ENCODE peak calls at places on chromosomes 1 and 21, in five cellular contexts. One of them, this sample, is unnamed. For H3K27me3, the result is how much of the 10 kb centered on the place peaks cover.

GRCh38 chr1:154615411-154615810 is 7.4 kb upstream of the ADAR start:
- DNase-seq in esophagus muscularis mucosa: no peak
- DNase-seq in heart left ventricle: no peak
- DNase-seq in fibroblast of lung: no peak
- DNase-seq in stomach: no peak
- DNase-seq in this sample: no peak

GRCh38 chr21:46552274-46552673 is 52.6 kb downstream of the S100B start:
- DNase-seq in esophagus muscularis mucosa: no peak
- DNase-seq in heart left ventricle: no peak
- DNase-seq in fibroblast of lung: no peak
- DNase-seq in stomach: no peak
- DNase-seq in this sample: no peak

GRCh38 chr1:244137725-244138124 is 86.6 kb downstream of the ZBTB18 start:
- DNase-seq in esophagus muscularis mucosa: no peak
- DNase-seq in heart left ventricle: no peak
- DNase-seq in fibroblast of lung: peak
- DNase-seq in stomach: no peak
- DNase-seq in this sample: no peak

GRCh38 chr1:64315402-64315801 is 112.0 kb downstream of the UBE2U start:
- DNase-seq in esophagus muscularis mucosa: peak
- DNase-seq in heart left ventricle: no peak
- DNase-seq in fibroblast of lung: no peak
- DNase-seq in stomach: no peak
- DNase-seq in this sample: no peak

GRCh38 chr1:7617826-7618225 is 153.3 kb upstream of the VAMP3 start:
- DNase-seq in esophagus muscularis mucosa: no peak
- DNase-seq in heart left ventricle: no peak
- DNase-seq in fibroblast of lung: no peak
- DNase-seq in stomach: no peak
- DNase-seq in this sample: no peak

GRCh38 chr1:9900142-9901043 is 9.7 kb downstream of the CTNNBIP1 start:
- DNase-seq in esophagus muscularis mucosa: no peak
- DNase-seq in heart left ventricle: peak
- DNase-seq in fibroblast of lung: peak
- DNase-seq in stomach: peak
- DNase-seq in this sample: no peak

GRCh38 chr1:22370190-22370498 is 81.5 kb upstream of the ZBTB40 start:
- DNase-seq in esophagus muscularis mucosa: no peak
- DNase-seq in heart left ventricle: no peak
- DNase-seq in fibroblast of lung: no peak
- DNase-seq in stomach: no peak
- DNase-seq in this sample: no peak

GRCh38 chr1:213107613-213108012 is 56.6 kb downstream of the RPS6KC1 start:
- DNase-seq in esophagus muscularis mucosa: no peak
- DNase-seq in heart left ventricle: no peak
- DNase-seq in fibroblast of lung: no peak
- DNase-seq in stomach: no peak
- DNase-seq in this sample: no peak

GRCh38 chr1:91583326-91583755 is 82.7 kb downstream of the CDC7 start:
- DNase-seq in esophagus muscularis mucosa: peak
- DNase-seq in heart left ventricle: no peak
- DNase-seq in fibroblast of lung: peak
- DNase-seq in stomach: no peak
- DNase-seq in this sample: peak

GRCh38 chr1:33975961-33976360 is 112.1 kb downstream of the HMGB4 start:
- DNase-seq in esophagus muscularis mucosa: no peak
- DNase-seq in heart left ventricle: no peak
- DNase-seq in fibroblast of lung: no peak
- DNase-seq in stomach: no peak
- DNase-seq in this sample: no peak

GRCh38 chr1:158022554-158023278 is 29.3 kb downstream of the KIRREL1 start:
- DNase-seq in esophagus muscularis mucosa: no peak
- DNase-seq in heart left ventricle: peak
- DNase-seq in fibroblast of lung: no peak
- DNase-seq in stomach: no peak
- DNase-seq in this sample: no peak

GRCh38 chr1:16441312-16441641 is 753 bp downstream of the NECAP2 start:
- DNase-seq in esophagus muscularis mucosa: no peak
- DNase-seq in heart left ventricle: no peak
- DNase-seq in fibroblast of lung: peak
- DNase-seq in stomach: no peak
- DNase-seq in this sample: no peak

GRCh38 chr1:66478116-66478515 is 55.8 kb upstream of the SGIP1 start:
- DNase-seq in esophagus muscularis mucosa: no peak
- DNase-seq in heart left ventricle: no peak
- DNase-seq in fibroblast of lung: peak
- DNase-seq in stomach: no peak
- DNase-seq in this sample: no peak

GRCh38 chr1:91546301-91546581 is 45.6 kb downstream of the CDC7 start:
- DNase-seq in esophagus muscularis mucosa: no peak
- DNase-seq in heart left ventricle: no peak
- DNase-seq in fibroblast of lung: no peak
- DNase-seq in stomach: no peak
- DNase-seq in this sample: no peak

GRCh38 chr1:75616436-75617433 is 5.8 kb upstream of the SLC44A5 start:
- DNase-seq in esophagus muscularis mucosa: no peak
- DNase-seq in heart left ventricle: no peak
- DNase-seq in fibroblast of lung: peak
- DNase-seq in stomach: no peak
- DNase-seq in this sample: no peak

GRCh38 chr1:154433161-154433681 is 28.1 kb downstream of the IL6R start:
- DNase-seq in esophagus muscularis mucosa: no peak
- DNase-seq in heart left ventricle: no peak
- DNase-seq in fibroblast of lung: no peak
- DNase-seq in stomach: no peak
- DNase-seq in this sample: no peak

GRCh38 chr1:53693773-53694717 is 44.9 kb downstream of the GLIS1 start:
- DNase-seq in esophagus muscularis mucosa: no peak
- DNase-seq in heart left ventricle: no peak
- DNase-seq in fibroblast of lung: peak
- DNase-seq in stomach: no peak
- DNase-seq in this sample: no peak

DNA sequence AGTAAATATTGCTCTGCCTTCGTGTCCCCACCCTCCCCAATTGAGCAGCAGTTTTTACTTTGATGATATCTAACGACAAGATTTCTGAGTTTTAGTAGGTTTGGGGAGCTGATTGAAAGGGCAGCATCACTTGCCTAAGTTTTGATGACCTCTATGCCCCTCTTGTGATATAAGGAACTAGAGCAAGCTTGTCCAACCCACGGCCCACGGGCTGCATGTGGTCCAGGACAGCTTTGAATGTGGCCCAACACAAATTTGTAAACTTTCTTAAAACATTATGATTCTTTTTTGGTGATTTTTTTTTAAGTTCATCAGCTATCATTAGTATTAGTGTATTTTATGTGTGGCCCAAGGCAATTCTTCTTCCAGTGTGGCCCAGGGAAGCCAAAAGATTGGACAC is 1.6 kb downstream of the CNIH4 start:
- DNase-seq in esophagus muscularis mucosa: no peak
- DNase-seq in heart left ventricle: no peak
- DNase-seq in fibroblast of lung: no peak
- DNase-seq in stomach: no peak
- DNase-seq in this sample: no peak
- H3K4me3 ChIP-seq in esophagus muscularis mucosa: peak
- H3K4me3 ChIP-seq in heart left ventricle: no peak
- H3K4me3 ChIP-seq in fibroblast of lung: peak
- H3K4me3 ChIP-seq in stomach: no peak
- H3K4me3 ChIP-seq in this sample: peak

GRCh38 chr1:241079459-241079858 is 277.5 kb downstream of the RGS7 start:
- DNase-seq in esophagus muscularis mucosa: no peak
- DNase-seq in heart left ventricle: no peak
- DNase-seq in fibroblast of lung: no peak
- DNase-seq in stomach: no peak
- DNase-seq in this sample: no peak
- H3K27me3 ChIP-seq in esophagus muscularis mucosa: under half
- H3K27me3 ChIP-seq in heart left ventricle: under half
- H3K27me3 ChIP-seq in fibroblast of lung: under half
- H3K27me3 ChIP-seq in stomach: under half
- H3K27me3 ChIP-seq in this sample: under half

GRCh38 chr1:236516929-236517704 is 6.7 kb upstream of the LGALS8 start:
- DNase-seq in esophagus muscularis mucosa: no peak
- DNase-seq in heart left ventricle: no peak
- DNase-seq in fibroblast of lung: peak
- DNase-seq in stomach: no peak
- DNase-seq in this sample: peak
- H3K4me3 ChIP-seq in esophagus muscularis mucosa: no peak
- H3K4me3 ChIP-seq in heart left ventricle: no peak
- H3K4me3 ChIP-seq in fibroblast of lung: no peak
- H3K4me3 ChIP-seq in stomach: no peak
- H3K4me3 ChIP-seq in this sample: no peak

GRCh38 chr1:227786673-227787512 is 28.6 kb upstream of the PRSS38 start:
- DNase-seq in esophagus muscularis mucosa: peak
- DNase-seq in heart left ventricle: no peak
- DNase-seq in fibroblast of lung: no peak
- DNase-seq in stomach: peak
- DNase-seq in this sample: no peak

GRCh38 chr1:227787513-227788278 is 27.8 kb upstream of the PRSS38 start:
- DNase-seq in esophagus muscularis mucosa: peak
- DNase-seq in heart left ventricle: peak
- DNase-seq in fibroblast of lung: peak
- DNase-seq in stomach: peak
- DNase-seq in this sample: peak

GRCh38 chr1:227788279-227789041 is 27.0 kb upstream of the PRSS38 start:
- DNase-seq in esophagus muscularis mucosa: no peak
- DNase-seq in heart left ventricle: no peak
- DNase-seq in fibroblast of lung: no peak
- DNase-seq in stomach: peak
- DNase-seq in this sample: no peak

GRCh38 chr1:227785094-227785811 is 30.2 kb upstream of the PRSS38 start:
- DNase-seq in esophagus muscularis mucosa: no peak
- DNase-seq in heart left ventricle: no peak
- DNase-seq in fibroblast of lung: no peak
- DNase-seq in stomach: peak
- DNase-seq in this sample: no peak

DNA sequence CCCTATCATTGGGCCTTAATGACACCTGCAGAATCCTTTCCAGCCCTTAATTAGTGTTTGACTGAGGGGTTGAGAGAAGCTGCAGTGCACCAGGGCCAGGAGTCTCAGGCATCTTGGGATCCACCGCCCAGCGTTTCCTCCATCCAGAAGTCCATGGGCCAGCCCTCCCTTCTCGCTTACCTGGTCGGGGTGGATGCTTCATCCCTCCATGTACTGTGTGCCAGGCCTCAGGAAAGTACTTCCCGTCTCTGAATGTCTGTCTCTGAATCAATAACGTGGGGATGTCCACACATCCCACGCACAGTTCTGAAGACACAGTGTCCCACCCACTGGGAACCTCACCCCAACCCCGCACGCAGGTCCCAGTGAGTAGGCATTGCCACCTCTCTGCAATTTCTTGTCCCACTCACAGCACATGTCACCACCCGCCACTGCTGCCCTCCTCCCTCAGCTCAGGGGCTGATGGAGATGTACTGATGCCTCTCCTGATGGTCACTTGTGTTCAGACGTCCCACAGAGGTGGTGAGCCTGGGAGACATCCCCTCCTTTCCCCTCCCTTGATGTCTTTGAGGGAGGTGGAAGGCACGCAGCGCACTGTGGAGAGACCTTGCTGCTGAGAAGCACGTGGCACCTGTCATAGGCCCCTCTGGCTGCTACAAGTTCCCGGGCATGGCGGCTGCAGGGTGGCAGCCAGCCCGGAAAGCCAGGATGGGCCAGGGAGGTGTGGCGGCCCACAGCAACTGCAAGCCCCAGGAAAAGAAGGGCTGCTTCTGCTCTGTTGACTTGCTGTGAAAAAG is 29.5 kb upstream of the PRSS38 start:
- DNase-seq in esophagus muscularis mucosa: no peak
- DNase-seq in heart left ventricle: no peak
- DNase-seq in fibroblast of lung: no peak
- DNase-seq in stomach: peak
- DNase-seq in this sample: no peak
- H3K27me3 ChIP-seq in esophagus muscularis mucosa: under half
- H3K27me3 ChIP-seq in heart left ventricle: under half
- H3K27me3 ChIP-seq in fibroblast of lung: under half
- H3K27me3 ChIP-seq in stomach: under half
- H3K27me3 ChIP-seq in this sample: under half

DNA sequence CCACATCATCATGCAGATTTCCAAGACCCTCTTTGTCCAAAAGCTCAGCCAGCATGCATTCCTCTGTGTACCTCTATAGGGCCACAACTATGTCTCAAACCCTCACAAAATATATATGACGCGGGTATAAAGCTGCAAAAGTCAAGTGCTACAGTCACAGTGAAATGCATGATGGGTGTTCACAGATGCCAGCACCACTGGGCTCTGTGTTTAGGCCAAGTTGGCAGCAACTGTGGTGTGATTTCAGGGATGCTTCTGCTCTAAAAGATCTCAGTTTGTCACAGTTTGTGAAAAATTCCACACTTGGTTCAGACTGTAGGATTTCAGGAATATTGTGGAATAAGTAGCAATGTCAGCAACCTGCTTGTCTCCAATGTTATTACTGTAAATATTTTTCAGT is 23.9 kb upstream of the SELP start:
- DNase-seq in esophagus muscularis mucosa: no peak
- DNase-seq in heart left ventricle: no peak
- DNase-seq in fibroblast of lung: no peak
- DNase-seq in stomach: no peak
- DNase-seq in this sample: no peak
- H3K4me3 ChIP-seq in esophagus muscularis mucosa: no peak
- H3K4me3 ChIP-seq in heart left ventricle: no peak
- H3K4me3 ChIP-seq in fibroblast of lung: no peak
- H3K4me3 ChIP-seq in stomach: no peak
- H3K4me3 ChIP-seq in this sample: no peak

DNA sequence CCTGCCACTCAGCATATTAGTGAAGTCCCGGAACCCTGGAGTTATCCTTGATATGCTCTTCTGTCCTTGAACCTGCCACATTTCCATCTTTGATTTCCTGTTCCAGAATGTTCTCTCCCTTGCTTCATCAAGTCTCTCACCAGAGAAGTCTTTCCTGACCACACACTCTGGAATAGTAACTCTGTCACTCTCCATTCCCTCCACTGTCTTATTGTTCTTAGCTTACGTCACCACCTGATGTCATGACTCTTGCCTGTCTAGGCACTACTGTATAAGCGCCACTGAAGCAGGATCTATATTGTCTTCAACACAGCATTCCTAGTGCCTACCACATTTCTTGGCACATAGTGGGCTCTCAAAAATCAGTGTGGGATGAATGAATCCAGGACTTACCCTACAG is 65.4 kb upstream of the SMYD2 start:
- DNase-seq in esophagus muscularis mucosa: no peak
- DNase-seq in heart left ventricle: no peak
- DNase-seq in fibroblast of lung: no peak
- DNase-seq in stomach: no peak
- DNase-seq in this sample: no peak
- H3K27me3 ChIP-seq in esophagus muscularis mucosa: under half
- H3K27me3 ChIP-seq in heart left ventricle: under half
- H3K27me3 ChIP-seq in fibroblast of lung: under half
- H3K27me3 ChIP-seq in stomach: under half
- H3K27me3 ChIP-seq in this sample: under half